ENCODE peak calls at places on chromosomes 11 and 22, in nine cellular contexts. N, W, K, U, I, S, M, L and G are unnamed samples.

GRCh38 chr11:62646825-62647608 is 604 bp upstream of the GANAB start:
- DNase-seq in N (no peak), W (no peak), K (peak; percentile 22), U (no peak), I (no peak), S (no peak), M (peak; percentile 69), L (no peak), G (no peak)

GRCh38 chr11:68773521-68774187 is 22.3 kb upstream of the TESMIN start:
- DNase-seq in N (no peak), W (no peak), K (no peak), U (no peak), I (no peak), S (no peak), M (no peak), L (no peak), G (no peak)

GRCh38 chr22:46241397-46242007 is 8.6 kb downstream of the CDPF1 start:
- DNase-seq in N (peak; percentile 55), W (no peak), K (no peak), U (no peak), I (no peak), S (no peak), M (no peak), L (no peak), G (peak; percentile 40)

GRCh38 chr22:32080904-32081303 is 37.8 kb downstream of the SLC5A1 start:
- DNase-seq in N (peak; percentile 39), W (peak; percentile 18), K (no peak), U (no peak), I (no peak), S (peak; percentile 77), M (no peak), L (peak; percentile 80), G (no peak)

GRCh38 chr11:56910785-56911184 is 77.9 kb upstream of the OR5AK2 start:
- DNase-seq in N (no peak), W (no peak), K (no peak), U (no peak), I (no peak), S (peak; percentile 18), M (no peak), L (no peak), G (no peak)

GRCh38 chr11:8011981-8012444 is 24.9 kb downstream of the EIF3F start:
- DNase-seq in N (no peak), W (no peak), K (no peak), U (no peak), I (no peak), S (peak; percentile 88), M (no peak), L (no peak), G (no peak)

GRCh38 chr11:119505861-119506260 is 82.9 kb upstream of the THY1 start:
- DNase-seq in N (no peak), W (no peak), K (no peak), U (no peak), I (no peak), S (no peak), M (no peak), L (no peak), G (no peak)

GRCh38 chr22:49632199-49633009 is 195.3 kb downstream of the BRD1 start:
- DNase-seq in N (peak; percentile 54), W (no peak), K (no peak), U (no peak), I (no peak), S (peak; percentile 67), M (peak; percentile 88), L (no peak), G (peak; percentile 68)

GRCh38 chr11:65503923-65504670 is 5.3 kb downstream of the MALAT1 start:
- DNase-seq in N (no peak), W (no peak), K (no peak), U (no peak), I (no peak), S (peak; percentile 80), M (no peak), L (peak; percentile 68), G (no peak)

GRCh38 chr11:64245797-64246623 is 733 bp downstream of the PPP1R14B start:
- DNase-seq in N (peak; percentile 86), W (peak; percentile 38), K (peak; percentile 81), U (peak; percentile 58), I (no peak), S (peak; percentile 79), M (peak; percentile 88), L (peak; percentile 86), G (peak; percentile 67)

GRCh38 chr11:36356201-36356600 is 60.1 kb downstream of the PRR5L start:
- DNase-seq in N (peak; percentile 37), W (no peak), K (peak; percentile 35), U (no peak), I (no peak), S (peak; percentile 28), M (no peak), L (peak; percentile 63), G (no peak)

GRCh38 chr11:59643390-59643789 is 25.4 kb downstream of the PATL1 start:
- DNase-seq in N (no peak), W (no peak), K (no peak), U (no peak), I (no peak), S (no peak), M (no peak), L (no peak), G (no peak)

GRCh38 chr22:49380095-49380827 is 447.4 kb downstream of the BRD1 start:
- DNase-seq in N (no peak), W (no peak), K (no peak), U (no peak), I (no peak), S (no peak), M (no peak), L (peak; percentile 95), G (no peak)

GRCh38 chr11:134047586-134047999 is 21.3 kb upstream of the JAM3 start:
- DNase-seq in N (peak; percentile 38), W (no peak), K (peak; percentile 90), U (peak; percentile 76), I (no peak), S (peak; percentile 91), M (peak; percentile 94), L (no peak), G (peak; percentile 83)

GRCh38 chr11:130166457-130166784 is 6.8 kb downstream of the ST14 start:
- DNase-seq in N (peak; percentile 59), W (no peak), K (no peak), U (no peak), I (no peak), S (peak; percentile 89), M (no peak), L (no peak), G (no peak)
- H3K27ac ChIP-seq in N (peak overlapping the region; percentile 33), W (no peak overlapping the region), K (no peak overlapping the region), U (peak overlapping the region; percentile 43), I (no peak overlapping the region), S (no peak overlapping the region), M (no peak overlapping the region), L (no peak overlapping the region), G (no peak overlapping the region)

GRCh38 chr22:25069426-25069757 is 116.9 kb downstream of the KIAA1671 start:
- DNase-seq in N (no peak), W (no peak), K (no peak), U (no peak), I (no peak), S (no peak), M (no peak), L (no peak), G (no peak)

GRCh38 chr22:25067851-25068421 is 115.4 kb downstream of the KIAA1671 start:
- DNase-seq in N (peak; percentile 26), W (peak; percentile 89), K (peak; percentile 58), U (no peak), I (peak; percentile 73), S (no peak), M (peak; percentile 60), L (no peak), G (no peak)

GRCh38 chr22:25069758-25070461 is 117.4 kb downstream of the KIAA1671 start:
- DNase-seq in N (no peak), W (no peak), K (peak; percentile 50), U (no peak), I (no peak), S (peak; percentile 21), M (peak; percentile 61), L (no peak), G (no peak)

GRCh38 chr22:25066861-25067435 is 114.4 kb downstream of the KIAA1671 start:
- DNase-seq in N (no peak), W (no peak), K (no peak), U (no peak), I (no peak), S (no peak), M (no peak), L (no peak), G (no peak)

DNA sequence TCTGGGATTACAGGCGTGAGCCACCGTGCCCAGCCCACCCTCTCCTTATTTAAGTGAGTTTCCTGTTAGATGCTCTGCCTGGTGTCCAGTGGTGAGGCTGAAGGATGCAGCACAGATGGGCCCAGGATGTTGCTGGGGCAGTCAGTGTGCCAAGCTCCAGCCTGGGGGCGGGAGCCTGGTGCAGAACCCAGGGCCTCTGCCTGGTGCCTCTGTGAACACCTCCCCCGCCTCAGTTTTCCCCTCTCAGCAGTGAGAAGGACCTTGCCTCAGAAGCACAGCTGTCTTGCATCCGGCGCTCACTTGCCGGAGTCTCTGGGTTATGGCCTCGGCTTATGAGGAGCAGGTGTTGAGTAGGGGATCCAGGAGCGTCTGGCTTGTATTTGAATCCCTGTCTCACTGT is 116.2 kb downstream of the KIAA1671 start:
- DNase-seq in N (no peak), W (peak; percentile 31), K (no peak), U (no peak), I (no peak), S (no peak), M (no peak), L (no peak), G (no peak)
- H3K4me1 ChIP-seq in N (no peaks in the 10 kb centered on the region), W (peaks cover 46% of the 10 kb centered on the region), K (peaks cover 40% of the 10 kb centered on the region), U (peaks cover 34% of the 10 kb centered on the region), I (peaks cover 59% of the 10 kb centered on the region), S (peaks cover 15% of the 10 kb centered on the region), M (no peaks in the 10 kb centered on the region), L (no peaks in the 10 kb centered on the region), G (no peaks in the 10 kb centered on the region)

GRCh38 chr11:114166389-114166788 is 106.9 kb downstream of the ZBTB16 start:
- DNase-seq in N (no peak), W (no peak), K (no peak), U (no peak), I (no peak), S (no peak), M (no peak), L (no peak), G (no peak)
- H3K4me3 ChIP-seq in N (no peak overlapping the region), W (peak overlapping the region; percentile 32), K (no peak overlapping the region), U (no peak overlapping the region), I (no peak overlapping the region), S (no peak overlapping the region), M (no peak overlapping the region), L (no peak overlapping the region), G (no peak overlapping the region)

DNA sequence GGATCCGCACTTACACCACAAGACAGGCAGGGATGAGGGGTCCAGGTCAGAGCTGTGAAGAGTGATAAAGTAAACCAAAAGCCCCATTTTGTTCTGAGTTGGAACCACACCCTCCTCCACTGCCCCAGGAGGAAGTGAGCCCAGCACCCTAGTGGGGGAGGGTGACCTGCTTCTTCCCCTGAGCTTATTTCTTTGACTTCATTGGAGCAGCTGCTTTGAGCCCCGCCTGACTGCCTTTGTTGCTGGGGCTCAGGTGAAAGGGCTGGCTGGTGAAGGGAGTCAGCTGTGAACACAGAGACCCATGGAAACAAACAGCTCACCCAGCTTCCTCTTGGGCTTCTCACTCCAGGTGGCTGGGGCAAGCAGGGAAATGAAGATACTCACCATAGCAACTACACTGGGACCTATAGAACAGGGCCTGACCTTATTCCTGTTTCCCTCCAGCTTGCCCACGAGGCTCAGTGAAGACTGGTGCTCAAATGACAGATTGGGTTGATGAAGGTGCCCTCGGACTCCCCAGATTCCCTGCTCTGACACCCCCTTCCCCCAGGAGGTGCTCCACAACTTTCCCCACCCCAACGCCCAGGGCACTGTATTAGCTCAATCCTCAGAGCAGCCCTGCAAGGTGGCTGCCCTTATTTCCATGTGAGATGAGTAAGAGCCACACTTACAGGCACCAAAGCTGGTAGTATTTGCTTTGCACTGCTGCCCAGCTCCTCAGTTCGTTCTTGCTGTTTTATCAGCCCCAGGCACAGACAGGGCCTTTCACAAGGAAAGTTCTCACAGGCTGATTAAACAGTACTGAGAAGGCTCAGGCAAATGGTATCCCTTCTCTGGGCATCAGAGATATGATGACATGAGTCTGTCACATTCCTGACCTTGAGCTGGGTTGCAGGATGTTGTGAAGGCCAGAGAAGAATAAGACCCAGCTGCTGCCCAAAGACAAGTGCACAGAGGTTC is 2.4 kb downstream of the UCP2 start:
- DNase-seq in N (peak; percentile 79), W (peak; percentile 91), K (peak; percentile 41), U (no peak), I (peak; percentile 67), S (no peak), M (peak; percentile 74), L (peak; percentile 94), G (peak; percentile 22)
- H3K27ac ChIP-seq in N (peak overlapping the region; percentile 90), W (peak overlapping the region; percentile 97), K (no peak overlapping the region), U (peak overlapping the region; percentile 57), I (peak overlapping the region; percentile 99), S (no peak overlapping the region), M (no peak overlapping the region), L (peak overlapping the region; percentile 96), G (peak overlapping the region; percentile 22)